ENCODE peak calls at places on chromosomes 5 and 9, in four cellular contexts. R, G, A and Q are unnamed samples.

GRCh38 chr9:4689687-4690104 is 10.3 kb downstream of the CDC37L1 start:
- DNase-seq in R (no peak), G (no peak), A (no peak), Q (no peak)

GRCh38 chr5:144203750-144204596 is 33.3 kb downstream of the KCTD16 start:
- DNase-seq in R (peak), G (peak), A (peak), Q (peak)

GRCh38 chr5:115541586-115541985 is 3.0 kb downstream of the FEM1C start:
- DNase-seq in R (peak), G (no peak), A (no peak), Q (no peak)

GRCh38 chr5:99037668-99038067 is 108.9 kb upstream of the CHD1 start:
- DNase-seq in R (peak), G (no peak), A (no peak), Q (no peak)

GRCh38 chr9:99459923-99460322 is 237.8 kb downstream of the SEC61B start:
- DNase-seq in R (no peak), G (no peak), A (no peak), Q (no peak)

GRCh38 chr9:86350006-86350755 is 4.0 kb downstream of the TUT7 start:
- DNase-seq in R (no peak), G (no peak), A (no peak), Q (no peak)

GRCh38 chr5:95771109-95771708 is 40.1 kb downstream of the RHOBTB3 start:
- DNase-seq in R (peak), G (no peak), A (no peak), Q (peak)

GRCh38 chr5:71786337-71787060 is 67.4 kb downstream of the CARTPT start:
- DNase-seq in R (no peak), G (no peak), A (no peak), Q (no peak)

GRCh38 chr9:76378367-76379073 is 15.7 kb downstream of the RFK start:
- DNase-seq in R (no peak), G (no peak), A (no peak), Q (no peak)

GRCh38 chr9:120608421-120608820 is 28.5 kb upstream of the CDK5RAP2 start:
- DNase-seq in R (no peak), G (no peak), A (no peak), Q (no peak)

GRCh38 chr9:126527109-126527825 is 86.5 kb upstream of the LMX1B start:
- DNase-seq in R (peak), G (no peak), A (no peak), Q (no peak)

GRCh38 chr5:61030163-61030482 is 85.1 kb downstream of the NDUFAF2 start:
- DNase-seq in R (no peak), G (no peak), A (no peak), Q (no peak)

GRCh38 chr9:7075154-7075553 is 317.4 kb downstream of the KDM4C start:
- DNase-seq in R (no peak), G (no peak), A (no peak), Q (no peak)

GRCh38 chr5:177005619-177006264 is 837 bp downstream of the UIMC1 start:
- DNase-seq in R (peak), G (peak), A (peak), Q (peak)

GRCh38 chr9:31839273-31839672 is 545.2 kb upstream of the ACO1 start:
- DNase-seq in R (peak), G (no peak), A (no peak), Q (no peak)

GRCh38 chr5:146447734-146448380 is 724 bp downstream of the TCERG1 start:
- DNase-seq in R (peak), G (no peak), A (peak), Q (peak)

GRCh38 chr5:157188270-157188669 is 7.6 kb downstream of the ITK start:
- DNase-seq in R (no peak), G (no peak), A (no peak), Q (no peak)

GRCh38 chr5:167208911-167209310 is 1082.5 kb upstream of the WWC1 start:
- DNase-seq in R (no peak), G (no peak), A (peak), Q (peak)

GRCh38 chr9:12699529-12699928 is 6.3 kb downstream of the TYRP1 start:
- DNase-seq in R (no peak), G (no peak), A (no peak), Q (peak)

GRCh38 chr9:14238518-14238917 is 75.4 kb downstream of the NFIB start:
- DNase-seq in R (peak), G (no peak), A (peak), Q (peak)

GRCh38 chr9:114321759-114322158 is 1.1 kb upstream of the ORM1 start:
- DNase-seq in R (no peak), G (no peak), A (no peak), Q (no peak)

GRCh38 chr5:65774346-65774745 is 52.3 kb downstream of the NLN start:
- DNase-seq in R (no peak), G (no peak), A (no peak), Q (no peak)

GRCh38 chr5:95809414-95809960 is 13.0 kb downstream of the GLRX start:
- DNase-seq in R (no peak), G (no peak), A (no peak), Q (peak)

GRCh38 chr5:68744196-68744595 is 349.6 kb upstream of the SLC30A5 start:
- DNase-seq in R (no peak), G (no peak), A (no peak), Q (no peak)

GRCh38 chr5:68749076-68749475 is 344.7 kb upstream of the SLC30A5 start:
- DNase-seq in R (no peak), G (no peak), A (no peak), Q (no peak)

GRCh38 chr5:68747077-68747420 is 346.8 kb upstream of the SLC30A5 start:
- DNase-seq in R (no peak), G (no peak), A (no peak), Q (no peak)

GRCh38 chr5:68745459-68745858 is 348.4 kb upstream of the SLC30A5 start:
- DNase-seq in R (no peak), G (no peak), A (peak), Q (no peak)

GRCh38 chr5:68746220-68747076 is 347.4 kb upstream of the SLC30A5 start:
- DNase-seq in R (no peak), G (no peak), A (no peak), Q (no peak)
- TF ChIP-seq MAX in R (no peak), G (no peak), A (no peak), Q (no peak)

DNA sequence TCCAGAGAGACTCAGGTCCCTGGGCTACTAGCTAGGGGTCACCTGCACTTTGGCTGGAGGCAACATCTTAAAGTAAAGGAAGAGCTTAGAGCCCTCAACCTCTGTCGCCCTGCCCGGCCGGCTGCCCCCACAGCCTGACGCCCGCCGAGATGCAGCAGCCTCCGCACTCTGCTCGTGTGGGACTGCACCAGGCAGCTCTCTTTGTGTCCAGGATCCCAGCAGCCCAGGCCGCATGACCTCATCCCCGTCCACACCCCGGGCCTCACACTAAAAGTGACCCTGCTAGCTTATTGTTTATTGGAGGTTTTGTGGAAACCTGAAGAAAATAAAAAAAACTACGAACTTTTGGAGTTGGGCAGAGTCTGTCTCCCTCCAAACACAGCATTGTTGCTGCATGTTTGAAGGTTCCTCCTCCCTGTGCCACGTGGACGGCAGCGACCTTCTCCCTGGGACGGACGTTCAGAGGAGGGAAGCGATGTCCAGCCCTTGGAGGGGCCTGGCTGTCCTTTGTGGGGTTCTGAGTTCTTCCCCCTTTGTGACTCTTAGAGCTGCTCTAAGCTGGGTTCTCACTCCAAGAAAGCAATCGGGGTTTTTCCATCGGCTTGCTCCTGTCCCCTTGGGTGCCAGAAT is 103.6 kb upstream of the COL5A1 start:
- DNase-seq in R (no peak), G (no peak), A (no peak), Q (no peak)
- H3K4me2 ChIP-seq in R (no peak), G (no peak), A (no peak), Q (no peak)

DNA sequence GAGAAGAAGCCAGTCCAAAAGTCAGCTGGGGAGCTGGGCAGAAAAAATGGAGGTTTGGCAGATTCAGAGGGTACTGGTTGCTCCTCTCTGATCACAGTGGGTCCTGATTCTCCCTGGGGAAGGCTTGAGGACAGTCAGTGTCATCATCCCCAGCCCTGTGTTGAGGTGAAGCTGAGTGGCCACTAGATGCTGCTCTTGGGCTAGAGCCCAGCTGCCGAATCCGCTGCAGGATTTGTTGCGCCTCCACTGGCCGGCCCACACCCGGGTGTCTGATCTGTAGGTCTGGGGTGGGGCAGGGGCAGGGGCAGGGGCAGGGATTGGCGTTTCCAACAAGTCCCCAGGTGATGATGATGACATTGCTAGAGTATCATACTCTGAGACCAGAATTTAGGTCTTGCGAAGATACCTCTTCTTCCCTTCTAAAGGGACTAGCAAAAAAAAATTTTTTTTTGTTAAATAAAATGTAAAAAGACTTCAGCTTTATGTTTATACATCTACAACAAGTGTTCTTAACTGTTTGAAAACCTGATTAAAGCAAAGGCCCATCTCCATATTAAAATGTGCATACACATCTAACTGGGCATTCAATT is 106.8 kb downstream of the PDE6A start:
- DNase-seq in R (peak), G (peak), A (peak), Q (peak)
- TF ChIP-seq MAX in R (no peak), G (no peak), A (no peak), Q (no peak)

DNA sequence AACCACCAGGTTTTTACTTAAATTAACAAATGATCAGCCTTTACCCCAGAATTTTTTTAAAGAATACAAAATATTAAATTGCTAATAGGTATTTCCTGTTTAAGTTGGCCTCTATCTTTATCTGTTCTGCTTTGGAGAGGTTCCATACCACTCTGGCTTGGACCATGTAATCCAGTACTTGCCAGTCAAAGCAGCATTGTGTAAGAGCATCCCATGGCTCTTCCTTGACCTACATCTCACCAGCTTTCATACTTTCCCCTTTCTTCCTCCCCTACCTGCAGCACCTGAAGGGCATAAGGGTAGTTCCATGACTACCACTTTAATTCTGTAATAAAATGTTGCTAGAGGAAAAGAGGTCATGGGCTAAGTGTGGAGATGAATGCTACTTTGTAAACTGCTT is 140.8 kb upstream of the MTAP start:
- DNase-seq in R (no peak), G (no peak), A (no peak), Q (no peak)
- H3K4me2 ChIP-seq in R (no peak), G (no peak), A (no peak), Q (no peak)

GRCh38 chr9:37229882-37230482 is 109.6 kb downstream of the ZCCHC7 start:
- DNase-seq in R (no peak), G (peak), A (peak), Q (peak)
- TF ChIP-seq MAX in R (no peak), G (no peak), A (peak), Q (no peak)

GRCh38 chr5:59274130-59274529 is 619.4 kb downstream of the PDE4D start:
- DNase-seq in R (no peak), G (no peak), A (no peak), Q (no peak)
- H3K4me2 ChIP-seq in R (no peak), G (no peak), A (peak), Q (peak)

GRCh38 chr5:110549301-110549700 is 177.2 kb downstream of the TMEM232 start:
- DNase-seq in R (no peak), G (no peak), A (no peak), Q (no peak)
- TF ChIP-seq MAX in R (no peak), G (no peak), A (no peak), Q (no peak)

GRCh38 chr5:39395521-39395920 is 29.3 kb downstream of the DAB2 start:
- DNase-seq in R (no peak), G (no peak), A (no peak), Q (no peak)
- H3K4me2 ChIP-seq in R (no peak), G (no peak), A (no peak), Q (no peak)

DNA sequence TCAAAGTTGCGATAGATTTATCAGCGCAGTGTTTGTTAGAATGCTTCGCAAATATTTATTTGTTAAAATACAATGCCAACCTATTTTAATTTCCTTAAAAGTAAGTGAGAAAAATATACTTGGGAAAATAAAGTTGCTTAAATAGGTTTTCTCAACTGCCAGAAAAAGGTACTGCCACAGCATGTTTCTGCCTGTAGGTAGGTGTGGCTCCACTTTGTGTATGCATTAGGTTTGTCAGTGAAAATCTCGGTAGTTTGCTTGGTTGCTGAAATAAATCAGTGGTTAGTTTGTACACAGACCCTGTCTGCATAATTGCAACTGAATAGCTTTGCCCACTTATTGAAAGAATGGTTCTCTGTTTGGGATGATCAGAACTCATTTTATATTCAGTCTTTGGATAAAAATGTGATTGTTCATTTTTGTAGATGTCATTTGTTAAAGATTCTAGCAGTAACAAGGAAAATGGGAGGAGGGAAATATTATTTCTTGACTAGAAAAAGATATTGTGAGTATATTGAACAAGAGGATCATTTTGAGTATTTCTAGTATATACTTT is 25.7 kb downstream of the C9orf85 start:
- DNase-seq in R (no peak), G (no peak), A (no peak), Q (no peak)
- TF ChIP-seq MAX in R (no peak), G (no peak), A (no peak), Q (no peak)

DNA sequence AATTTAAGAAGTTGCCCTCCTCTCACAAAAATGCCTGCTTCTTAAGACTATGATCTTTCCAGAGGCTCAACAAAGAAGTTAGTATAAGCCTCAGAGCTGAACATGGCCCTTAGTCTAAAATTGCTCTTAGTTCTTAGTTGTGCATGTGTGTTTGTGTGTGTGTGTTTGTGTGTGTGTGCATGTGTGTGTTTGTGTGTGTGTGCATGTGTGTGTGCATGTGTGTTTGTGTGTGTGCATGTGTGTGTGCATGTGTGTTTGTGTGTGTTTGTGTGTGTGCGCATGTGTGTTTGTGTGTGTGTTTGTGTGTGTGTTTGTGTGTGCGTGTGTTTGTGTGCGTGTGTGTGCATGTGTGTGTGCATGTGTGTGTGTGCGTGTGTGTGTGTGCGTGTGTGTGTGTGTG is 15.8 kb downstream of the IL31RA start:
- DNase-seq in R (no peak), G (no peak), A (no peak), Q (no peak)
- H3K4me2 ChIP-seq in R (no peak), G (no peak), A (no peak), Q (no peak)